ENCODE peak calls at places on chromosomes 13 and 19, in nine cellular contexts. E is HL-60, S is GM12891, J is breast epithelium, F is suprapubic skin, B is sigmoid colon, Y is transverse colon, W is HCT116, P is GM23338. Z is an unnamed sample.

GRCh38 chr13:23766199-23766771 is 122.9 kb downstream of the MIPEP start:
- DNase-seq in J (no peak), F (no peak), Y (no peak), W (no peak), P (no peak), S (no peak), B (no peak), E (no peak), Z (no peak)

GRCh38 chr13:114074671-114075315 is 57.6 kb downstream of the RASA3 start:
- DNase-seq in S (no peak), J (peak), P (no peak), W (no peak), F (peak), B (peak), Y (no peak), E (no peak), Z (no peak)

GRCh38 chr13:22091971-22092300 is 421.1 kb downstream of the FGF9 start:
- DNase-seq in B (no peak), Y (no peak), F (no peak), W (no peak), S (no peak), E (no peak), J (no peak), P (no peak), Z (no peak)

GRCh38 chr13:76991432-76991795 is 467 bp upstream of the CLN5 start:
- DNase-seq in B (peak), Y (peak), P (no peak), S (no peak), F (no peak), E (no peak), W (no peak), J (no peak), Z (peak)

GRCh38 chr13:107562222-107562621 is 653.1 kb downstream of the LIG4 start:
- DNase-seq in W (no peak), E (no peak), S (no peak), F (no peak), J (no peak), P (no peak), Y (no peak), B (no peak), Z (no peak)

GRCh38 chr13:20407759-20408158 is 117.9 kb downstream of the CRYL1 start:
- DNase-seq in E (no peak), J (no peak), P (no peak), S (no peak), W (no peak), Y (no peak), F (peak), B (peak), Z (no peak)

GRCh38 chr13:113005076-113005865 is 36.3 kb downstream of the MCF2L start:
- DNase-seq in E (no peak), B (no peak), P (no peak), F (no peak), W (no peak), S (no peak), J (no peak), Y (no peak), Z (no peak)

GRCh38 chr19:4302238-4302630 is at the start of gene TMIGD2:
- DNase-seq in B (no peak), J (no peak), Y (no peak), P (no peak), W (no peak), E (no peak), F (no peak), S (no peak), Z (no peak)

GRCh38 chr13:44619651-44620050 is 43.5 kb upstream of the TSC22D1 start:
- DNase-seq in Y (no peak), B (no peak), P (no peak), F (no peak), J (no peak), S (no peak), E (no peak), W (no peak), Z (no peak)

GRCh38 chr13:75985132-75985531 is 349.0 kb downstream of the LMO7 start:
- DNase-seq in F (no peak), S (no peak), P (no peak), W (no peak), J (no peak), E (no peak), B (no peak), Y (no peak), Z (no peak)

GRCh38 chr19:47430041-47430802 is 10.9 kb upstream of the MEIS3 start:
- DNase-seq in B (no peak), S (no peak), P (peak), F (no peak), E (peak), J (peak), Y (peak), W (no peak), Z (no peak)

GRCh38 chr13:32032780-32033179 is 1.2 kb downstream of the FRY start:
- DNase-seq in S (no peak), F (no peak), P (no peak), B (no peak), W (no peak), E (no peak), J (no peak), Y (no peak), Z (no peak)

GRCh38 chr13:45847554-45848224 is 3.9 kb downstream of the SIAH3 start:
- DNase-seq in Y (peak), E (peak), S (no peak), B (peak), W (no peak), P (no peak), F (no peak), J (no peak), Z (no peak)

GRCh38 chr13:80329250-80329649 is 11.7 kb downstream of the SPRY2 start:
- DNase-seq in W (no peak), F (no peak), J (no peak), P (no peak), Y (no peak), S (no peak), E (no peak), B (no peak), Z (no peak)

GRCh38 chr13:50526771-50527567 is 316.5 kb downstream of the DLEU7 start:
- DNase-seq in B (peak), E (no peak), J (peak), W (no peak), S (no peak), Y (peak), F (no peak), P (no peak), Z (no peak)

GRCh38 chr13:114259974-114260373 is 21.4 kb upstream of the UPF3A start:
- DNase-seq in E (no peak), Y (peak), P (no peak), W (no peak), B (no peak), F (no peak), S (no peak), J (peak), Z (no peak)

GRCh38 chr19:30387311-30388115 is 15.3 kb downstream of the ZNF536 start:
- DNase-seq in S (no peak), F (no peak), B (no peak), P (no peak), Y (no peak), W (no peak), E (no peak), J (no peak), Z (no peak)

GRCh38 chr13:32409561-32410440 is 18.1 kb downstream of the N4BP2L1 start:
- DNase-seq in P (peak), B (peak), W (no peak), S (no peak), Y (no peak), J (no peak), E (no peak), F (no peak), Z (no peak)

GRCh38 chr19:9431475-9431874 is 3.9 kb downstream of the ZNF266 start:
- DNase-seq in W (no peak), B (no peak), E (no peak), S (no peak), F (no peak), J (no peak), P (peak), Y (no peak), Z (no peak)

GRCh38 chr19:39506944-39507714 is 7.8 kb upstream of the SELENOV start:
- DNase-seq in Y (no peak), E (peak), P (peak), B (no peak), F (no peak), S (peak), J (no peak), W (no peak), Z (peak)

GRCh38 chr13:97310809-97311436 is 88.8 kb downstream of the MBNL2 start:
- DNase-seq in W (no peak), Y (no peak), F (no peak), P (no peak), J (no peak), B (no peak), E (no peak), S (no peak), Z (no peak)
- TF ChIP-seq POLR2AphosphoS5 in W (no peak), Y (no peak), F (no peak), P (no peak), J (no peak), B (no peak), E (no peak), S (no peak), Z (no peak)

DNA sequence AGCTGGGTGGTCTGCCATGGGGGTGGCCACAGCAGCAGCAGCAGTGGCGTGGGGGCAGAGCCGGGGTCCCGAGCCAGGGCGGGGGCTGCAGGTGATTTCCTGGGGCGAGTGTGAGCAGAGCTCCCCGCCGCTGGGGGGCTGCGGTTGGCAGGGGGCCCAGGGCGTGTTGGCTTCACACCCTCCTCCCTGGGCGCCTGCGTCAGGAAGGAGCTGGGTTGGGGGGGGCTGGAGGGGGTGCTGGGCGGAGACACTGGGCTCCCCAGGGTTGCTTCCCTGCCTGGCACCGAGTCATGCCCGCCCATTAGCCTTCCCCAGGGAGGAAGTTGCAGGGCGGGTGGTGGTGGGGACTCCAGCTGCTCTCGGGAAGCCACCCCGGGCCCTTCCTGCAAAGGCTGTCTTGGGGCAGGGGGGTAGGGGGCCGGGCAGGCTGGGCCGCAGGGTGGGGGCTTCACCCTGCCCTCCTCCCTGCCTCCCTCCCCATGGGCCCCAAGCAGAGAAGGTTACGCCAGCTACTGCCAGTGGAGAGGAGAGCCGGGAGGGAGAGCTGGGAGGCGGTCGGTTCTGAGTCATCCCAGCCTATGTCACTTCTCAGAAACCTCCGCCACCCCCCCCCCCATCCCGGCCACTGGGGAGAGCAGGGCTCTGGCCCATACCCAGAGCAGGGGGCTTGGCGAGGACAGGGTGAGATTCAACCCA is 4.6 kb downstream of the MIDN start:
- DNase-seq in J (peak), S (no peak), E (peak), Y (peak), P (no peak), F (peak), B (peak), W (no peak), Z (no peak)
- TF ChIP-seq POLR2AphosphoS5 in J (peak), S (no peak), E (peak), Y (peak), P (no peak), F (no peak), B (peak), W (peak), Z (no peak)

DNA sequence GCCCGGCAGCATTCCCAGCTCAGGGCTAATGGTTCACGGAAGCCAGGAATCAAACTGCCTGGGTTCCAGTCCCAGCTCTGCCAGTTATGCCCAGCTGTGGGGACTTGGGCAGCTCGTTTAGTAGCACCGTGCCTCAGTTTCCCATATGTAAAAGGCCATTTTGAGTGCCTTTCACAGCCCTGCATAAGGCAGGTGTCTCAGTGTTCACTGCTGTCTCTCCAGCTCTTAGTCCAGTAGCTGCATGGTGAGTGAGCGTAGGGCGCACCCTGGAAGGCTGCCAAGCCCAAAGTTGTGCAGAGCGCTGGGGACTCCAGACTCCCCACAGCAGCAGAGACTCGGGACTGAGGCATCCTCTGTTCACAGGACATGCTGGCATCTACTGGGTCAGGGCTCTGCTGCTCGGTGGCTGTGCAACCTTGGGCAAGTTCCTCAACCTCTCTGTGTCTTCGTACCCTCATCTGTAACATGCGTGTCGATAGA is 5.5 kb downstream of the RPL28 start:
- DNase-seq in S (no peak), E (no peak), J (no peak), W (no peak), P (no peak), F (no peak), Y (no peak), B (no peak), Z (no peak)
- TF ChIP-seq POLR2AphosphoS5 in S (peak), E (no peak), J (no peak), W (peak), P (no peak), F (no peak), Y (no peak), B (no peak), Z (peak)

GRCh38 chr19:49907745-49908446 is 11.2 kb upstream of the IL4I1 start:
- DNase-seq in F (no peak), E (no peak), S (no peak), J (no peak), P (no peak), W (no peak), B (no peak), Y (no peak), Z (no peak)
- TF ChIP-seq POLR2AphosphoS5 in F (no peak), E (no peak), S (no peak), J (no peak), P (no peak), W (no peak), B (no peak), Y (no peak), Z (no peak)

DNA sequence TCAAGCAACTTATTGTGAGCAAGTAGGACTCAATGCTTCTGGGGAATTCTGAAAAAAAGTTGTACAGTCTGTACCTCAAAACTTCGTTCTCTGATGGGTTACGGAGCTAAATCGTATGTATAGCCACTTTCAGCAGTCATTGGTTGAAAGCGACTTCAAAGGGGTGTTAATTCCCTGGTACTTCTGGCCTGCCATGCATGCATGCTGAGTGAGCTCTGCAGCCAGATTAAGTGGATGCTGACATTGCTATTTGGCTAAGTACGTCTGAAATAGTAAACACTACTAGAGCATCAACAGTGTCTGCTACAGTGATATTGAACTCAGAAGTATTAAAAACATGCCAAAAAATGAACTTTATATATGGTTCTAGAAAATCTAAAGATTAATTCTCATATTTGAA is 1183.1 kb upstream of the PCDH20 start:
- DNase-seq in B (no peak), P (peak), W (no peak), S (no peak), Y (no peak), F (no peak), E (no peak), J (no peak), Z (no peak)
- TF ChIP-seq POLR2AphosphoS5 in B (no peak), P (no peak), W (no peak), S (no peak), Y (no peak), F (no peak), E (no peak), J (no peak), Z (no peak)

GRCh38 chr19:51040151-51040550 is 5.3 kb upstream of the KLK12 start:
- DNase-seq in W (no peak), S (no peak), E (no peak), B (peak), P (no peak), J (no peak), F (no peak), Y (no peak), Z (no peak)
- TF ChIP-seq POLR2AphosphoS5 in W (no peak), S (no peak), E (no peak), B (no peak), P (no peak), J (no peak), F (no peak), Y (no peak), Z (no peak)

GRCh38 chr19:15563325-15563794 is 51.7 kb upstream of the CYP4F8 start:
- DNase-seq in F (no peak), E (peak), P (no peak), W (no peak), J (peak), Y (peak), B (no peak), S (no peak), Z (no peak)
- TF ChIP-seq POLR2AphosphoS5 in F (no peak), E (no peak), P (no peak), W (no peak), J (no peak), Y (no peak), B (no peak), S (no peak), Z (no peak)

GRCh38 chr19:7293795-7294570 is at the start of gene INSR:
- DNase-seq in J (peak), Y (peak), W (peak), E (peak), F (peak), P (peak), S (peak), B (peak), Z (peak)
- TF ChIP-seq POLR2AphosphoS5 in J (peak), Y (peak), W (peak), E (no peak), F (peak), P (peak), S (no peak), B (peak), Z (no peak)

GRCh38 chr13:109155301-109155761 is 525.9 kb downstream of the MYO16 start:
- DNase-seq in E (no peak), J (no peak), Y (no peak), W (peak), F (no peak), B (no peak), S (no peak), P (no peak), Z (no peak)

GRCh38 chr13:109154546-109154945 is 525.1 kb downstream of the MYO16 start:
- DNase-seq in J (no peak), B (no peak), Y (no peak), E (no peak), F (no peak), S (no peak), P (no peak), W (no peak), Z (no peak)

GRCh38 chr13:109157275-109157674 is 527.9 kb downstream of the MYO16 start:
- DNase-seq in W (no peak), F (no peak), S (no peak), J (no peak), B (no peak), E (no peak), Y (no peak), P (peak), Z (no peak)

GRCh38 chr13:109158383-109158782 is 529.0 kb downstream of the MYO16 start:
- DNase-seq in E (no peak), S (no peak), Y (no peak), B (no peak), F (no peak), J (no peak), W (no peak), P (no peak), Z (no peak)

DNA sequence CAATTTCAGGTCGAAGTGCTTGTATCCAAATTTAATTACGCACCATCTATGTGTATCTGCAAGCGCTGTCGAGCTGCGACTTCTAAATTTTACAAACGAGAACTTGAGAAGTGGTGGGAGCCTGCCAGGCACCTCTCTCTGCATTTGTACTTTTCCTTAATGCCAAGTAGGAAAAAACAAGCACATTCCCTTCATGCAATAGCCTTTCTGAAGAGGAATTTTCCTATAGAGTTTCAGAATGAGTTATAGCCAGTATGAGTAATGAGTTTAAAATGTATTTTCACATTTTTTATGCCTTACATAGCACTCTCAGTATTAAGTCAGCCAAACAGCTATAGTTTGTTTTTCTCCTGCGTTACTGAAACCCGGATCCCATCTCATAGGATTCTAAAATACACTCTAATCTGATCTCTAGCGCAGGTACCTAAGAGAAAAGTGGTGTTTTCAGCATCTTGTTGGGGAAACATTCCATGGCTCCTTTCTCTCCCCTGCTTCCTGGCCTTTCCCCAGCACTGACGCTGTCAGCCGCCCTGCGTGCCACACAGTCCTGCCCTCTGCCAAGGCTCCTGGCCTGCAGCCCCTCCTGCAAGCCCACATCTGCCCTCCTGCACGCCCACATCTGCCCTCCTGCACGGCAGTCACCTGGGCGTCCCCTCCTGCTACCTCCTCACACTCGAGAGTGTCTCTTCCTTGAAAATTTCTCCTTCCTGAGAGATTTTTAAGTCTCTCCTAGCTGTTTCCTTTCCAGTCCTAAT is 526.9 kb downstream of the MYO16 start:
- DNase-seq in J (no peak), S (no peak), P (no peak), W (no peak), Y (no peak), E (no peak), B (no peak), F (no peak), Z (no peak)
- TF ChIP-seq POLR2AphosphoS5 in J (no peak), S (no peak), P (no peak), W (no peak), Y (peak), E (no peak), B (no peak), F (no peak), Z (no peak)